ENCODE peak calls at places on chromosomes 1 and 21, in nine cellular contexts. L, W, S, Q, Z, B, T, O and V are unnamed samples.

GRCh38 chr1:202571719-202572339 is 138.4 kb downstream of the SYT2 start:
- DNase-seq in L (no peak), W (peak), S (no peak), Q (no peak), Z (peak), B (peak), T (no peak), O (no peak), V (no peak)

GRCh38 chr1:45122724-45123123 is 83.7 kb downstream of the ZSWIM5 start:
- DNase-seq in L (no peak), W (no peak), S (no peak), Q (no peak), Z (no peak), B (peak), T (no peak), O (no peak), V (no peak)

GRCh38 chr1:169363046-169363756 is 4.4 kb downstream of the NME7 start:
- DNase-seq in L (no peak), W (no peak), S (no peak), Q (no peak), Z (peak), B (no peak), T (peak), O (no peak), V (no peak)

GRCh38 chr1:27575861-27576331 is 28.0 kb downstream of the AHDC1 start:
- DNase-seq in L (no peak), W (no peak), S (no peak), Q (no peak), Z (peak), B (peak), T (no peak), O (peak), V (peak)

GRCh38 chr1:13807213-13807612 is 107.2 kb downstream of the PRDM2 start:
- DNase-seq in L (no peak), W (no peak), S (no peak), Q (no peak), Z (peak), B (peak), T (peak), O (no peak), V (no peak)

GRCh38 chr1:87058343-87058649 is 143.9 kb downstream of the HS2ST1 start:
- DNase-seq in L (no peak), W (no peak), S (no peak), Q (no peak), Z (peak), B (no peak), T (no peak), O (no peak), V (no peak)

GRCh38 chr1:177848577-177848976 is 121.3 kb downstream of the SEC16B start:
- DNase-seq in L (no peak), W (no peak), S (peak), Q (no peak), Z (peak), B (no peak), T (no peak), O (no peak), V (no peak)

GRCh38 chr21:37945036-37945435 is 28.8 kb upstream of the KCNJ6 start:
- DNase-seq in L (no peak), W (no peak), S (no peak), Q (no peak), Z (no peak), B (no peak), T (no peak), O (no peak), V (no peak)

GRCh38 chr1:90850925-90851710 is 134.0 kb upstream of the BARHL2 start:
- DNase-seq in L (peak), W (peak), S (no peak), Q (peak), Z (peak), B (peak), T (peak), O (peak), V (peak)

GRCh38 chr1:167795810-167796740 is 74.3 kb downstream of the MPZL1 start:
- DNase-seq in L (no peak), W (no peak), S (no peak), Q (no peak), Z (no peak), B (peak), T (no peak), O (no peak), V (no peak)

GRCh38 chr1:113530021-113530420 is 139.7 kb downstream of the MAGI3 start:
- DNase-seq in L (no peak), W (no peak), S (no peak), Q (no peak), Z (no peak), B (no peak), T (no peak), O (no peak), V (no peak)

GRCh38 chr1:200982071-200982945 is 41.2 kb downstream of the KIF21B start:
- DNase-seq in L (no peak), W (no peak), S (no peak), Q (no peak), Z (peak), B (no peak), T (peak), O (no peak), V (no peak)

GRCh38 chr1:25651824-25652741 is 35.5 kb downstream of the MAN1C1 start:
- DNase-seq in L (no peak), W (no peak), S (no peak), Q (no peak), Z (no peak), B (no peak), T (no peak), O (peak), V (no peak)

GRCh38 chr1:23978825-23979224 is 1.3 kb downstream of the SRSF10 start:
- DNase-seq in L (no peak), W (no peak), S (no peak), Q (no peak), Z (no peak), B (no peak), T (no peak), O (no peak), V (no peak)

GRCh38 chr1:10599194-10599861 is 124.6 kb downstream of the PEX14 start:
- DNase-seq in L (no peak), W (no peak), S (peak), Q (no peak), Z (peak), B (no peak), T (peak), O (no peak), V (no peak)

GRCh38 chr1:192086643-192087042 is 71.6 kb upstream of the RGS18 start:
- DNase-seq in L (no peak), W (no peak), S (no peak), Q (no peak), Z (no peak), B (no peak), T (no peak), O (no peak), V (peak)

GRCh38 chr1:78297828-78298227 is 192.9 kb upstream of the PTGFR start:
- DNase-seq in L (no peak), W (no peak), S (no peak), Q (no peak), Z (no peak), B (no peak), T (no peak), O (no peak), V (no peak)

GRCh38 chr1:229024528-229025119 is 246.3 kb upstream of the RAB4A start:
- DNase-seq in L (no peak), W (no peak), S (peak), Q (peak), Z (peak), B (peak), T (peak), O (no peak), V (peak)

GRCh38 chr21:16983425-16983824 is 529.4 kb upstream of the CXADR start:
- DNase-seq in L (no peak), W (no peak), S (no peak), Q (no peak), Z (no peak), B (no peak), T (no peak), O (no peak), V (no peak)

GRCh38 chr1:33735624-33736023 is 128.3 kb upstream of the HMGB4 start:
- DNase-seq in L (no peak), W (no peak), S (no peak), Q (no peak), Z (peak), B (no peak), T (no peak), O (no peak), V (no peak)

GRCh38 chr1:90959352-90960206 is 62.3 kb downstream of the ZNF644 start:
- DNase-seq in L (no peak), W (no peak), S (no peak), Q (no peak), Z (no peak), B (no peak), T (no peak), O (no peak), V (no peak)

GRCh38 chr1:151718011-151718431 is 1.4 kb upstream of the CELF3 start:
- DNase-seq in L (no peak), W (no peak), S (no peak), Q (no peak), Z (no peak), B (no peak), T (no peak), O (no peak), V (no peak)

GRCh38 chr21:35204850-35205564 is 155.9 kb upstream of the RUNX1 start:
- DNase-seq in L (peak), W (no peak), S (no peak), Q (no peak), Z (peak), B (peak), T (peak), O (no peak), V (peak)

GRCh38 chr1:172928412-172928811 is 122.3 kb downstream of the TNFSF18 start:
- DNase-seq in L (no peak), W (no peak), S (no peak), Q (no peak), Z (peak), B (no peak), T (peak), O (no peak), V (no peak)

GRCh38 chr21:45421071-45421845 is 16.3 kb downstream of the COL18A1 start:
- DNase-seq in L (no peak), W (no peak), S (no peak), Q (no peak), Z (no peak), B (peak), T (no peak), O (no peak), V (peak)